ENCODE peak calls at places on chromosomes 3 and 15, in six cellular contexts. B is OCI-LY7, M is upper lobe of right lung, Z is epithelial cell of esophagus, T is body of pancreas, S is omental fat pad. V is an unnamed sample.

GRCh38 chr15:99511865-99512632 is 53.7 kb upstream of the MEF2A start:
- DNase-seq in T (no peak), M (no peak), B (peak), S (no peak), Z (no peak), V (no peak)

GRCh38 chr3:172171396-172172075 is 132.2 kb downstream of the FNDC3B start:
- DNase-seq in M (no peak), Z (no peak), T (no peak), B (no peak), S (no peak), V (no peak)

GRCh38 chr3:50170689-50171088 is 15.6 kb downstream of the SEMA3F start:
- DNase-seq in S (no peak), T (peak), M (no peak), Z (no peak), B (no peak), V (no peak)

GRCh38 chr15:57158589-57158988 is 217.7 kb upstream of the CGNL1 start:
- DNase-seq in B (no peak), M (no peak), T (no peak), Z (peak), S (no peak), V (no peak)

GRCh38 chr15:55394694-55395093 is 13.5 kb downstream of the CCPG1 start:
- DNase-seq in T (no peak), Z (no peak), S (no peak), B (no peak), M (no peak), V (no peak)

GRCh38 chr3:123809597-123809996 is 74.5 kb downstream of the MYLK start:
- DNase-seq in S (no peak), B (no peak), Z (peak), T (no peak), M (no peak), V (no peak)

GRCh38 chr3:107710851-107711250 is 188.1 kb downstream of the BBX start:
- DNase-seq in S (no peak), M (peak), T (peak), B (no peak), Z (peak), V (no peak)

GRCh38 chr3:31772155-31772761 is 208.8 kb downstream of the OSBPL10 start:
- DNase-seq in Z (no peak), M (no peak), S (no peak), T (no peak), B (no peak), V (no peak)

GRCh38 chr3:20480771-20481170 is 294.8 kb upstream of the SGO1 start:
- DNase-seq in Z (no peak), M (no peak), T (no peak), S (no peak), B (no peak), V (no peak)

GRCh38 chr15:76929011-76929760 is 2.4 kb upstream of the RCN2 start:
- DNase-seq in M (no peak), Z (no peak), S (no peak), T (no peak), B (no peak), V (no peak)

GRCh38 chr3:129942296-129942695 is 32.2 kb upstream of the TRH start:
- DNase-seq in M (peak), B (peak), T (peak), Z (peak), S (peak), V (peak)

GRCh38 chr3:5021571-5022092 is 42.4 kb downstream of the BHLHE40 start:
- DNase-seq in B (no peak), M (no peak), Z (peak), S (no peak), T (no peak), V (no peak)

GRCh38 chr15:41487802-41488201 is 5.9 kb upstream of the ITPKA start:
- DNase-seq in T (no peak), S (no peak), Z (no peak), B (no peak), M (no peak), V (no peak)

GRCh38 chr3:73772599-73772998 is 147.9 kb upstream of the PDZRN3 start:
- DNase-seq in M (no peak), B (no peak), Z (no peak), S (no peak), T (no peak), V (no peak)

DNA sequence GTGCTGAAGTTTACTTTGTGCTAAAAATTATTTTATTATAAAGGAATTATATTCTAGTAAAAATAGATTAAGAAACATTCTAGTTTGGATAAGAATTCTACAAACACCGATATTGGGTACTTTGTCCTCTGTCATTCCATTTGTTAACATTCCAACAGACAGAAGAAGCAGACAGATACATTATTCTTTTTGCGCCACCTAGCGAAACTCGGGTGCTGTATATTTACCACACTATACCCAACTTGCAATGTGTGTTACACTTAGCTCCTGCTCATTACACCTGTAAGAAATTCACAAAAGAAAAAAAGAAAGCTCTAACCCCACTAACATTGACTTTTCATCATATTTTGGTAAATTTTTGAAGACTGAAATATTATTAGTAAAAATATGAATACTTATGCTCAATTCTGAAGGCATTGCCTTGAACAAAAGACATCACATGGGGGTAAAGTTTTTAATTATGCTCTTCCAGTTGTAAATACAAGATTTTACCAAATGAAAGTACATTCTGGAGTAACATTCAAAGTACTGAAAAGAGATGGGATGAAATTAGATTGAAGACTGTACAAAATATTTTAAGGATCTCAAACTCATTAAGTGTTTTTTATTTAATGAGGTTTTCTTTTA is 136.5 kb upstream of the MLF1 start:
- DNase-seq in Z (peak), M (no peak), B (peak), S (peak), T (peak), V (no peak)
- TF ChIP-seq CTCF in Z (peak), M (peak), B (peak), S (no peak), T (peak), V (peak)

DNA sequence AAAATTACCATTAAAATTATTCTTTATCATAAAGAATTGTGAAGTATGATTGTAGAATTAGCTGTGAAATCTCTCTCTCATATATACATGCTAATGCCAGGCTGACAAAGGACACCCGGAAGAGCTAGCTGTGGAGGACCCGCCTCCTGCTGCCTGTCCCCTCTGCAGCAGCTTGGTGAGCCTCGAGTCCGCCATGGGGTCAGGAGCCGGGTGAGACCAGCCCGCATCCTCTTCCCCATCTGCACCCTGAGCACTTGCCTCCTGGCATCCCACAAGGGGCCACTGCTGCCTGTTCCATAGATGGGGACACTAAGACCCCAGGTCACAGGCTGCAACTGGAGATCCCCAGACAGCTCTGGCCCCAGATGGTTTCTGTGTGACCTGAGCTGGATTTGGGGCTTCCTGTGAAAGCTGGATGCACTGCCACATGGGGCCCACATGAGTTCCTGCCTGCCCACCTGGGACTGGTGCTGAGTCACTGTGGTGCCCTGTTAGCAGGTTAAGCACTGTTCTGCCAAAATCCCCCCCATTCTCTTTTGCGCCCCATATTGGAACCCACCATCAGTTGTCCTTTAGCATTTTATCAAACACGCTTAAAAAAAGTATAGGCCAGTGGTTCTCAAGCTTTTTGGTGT is 91.5 kb downstream of the IQSEC1 start:
- DNase-seq in B (peak), T (no peak), S (no peak), M (no peak), Z (no peak), V (no peak)
- TF ChIP-seq CTCF in B (no peak), T (no peak), S (no peak), M (no peak), Z (no peak), V (no peak)

GRCh38 chr15:60374628-60375081 is 23.1 kb downstream of the ANXA2 start:
- DNase-seq in M (peak), Z (peak), T (peak), B (no peak), S (no peak), V (no peak)
- TF ChIP-seq CTCF in M (no peak), Z (no peak), T (no peak), B (no peak), S (no peak), V (no peak)

GRCh38 chr15:47717036-47717611 is at the start of gene SEMA6D:
- DNase-seq in T (peak), Z (peak), M (peak), B (no peak), S (no peak), V (peak)
- TF ChIP-seq CTCF in T (peak), Z (no peak), M (peak), B (no peak), S (no peak), V (no peak)

GRCh38 chr15:94164202-94164807 is 67.1 kb upstream of the MCTP2 start:
- DNase-seq in B (peak), M (no peak), Z (peak), T (peak), S (no peak), V (no peak)

GRCh38 chr15:94162946-94163345 is 68.4 kb upstream of the MCTP2 start:
- DNase-seq in M (no peak), S (no peak), T (no peak), Z (no peak), B (no peak), V (no peak)

DNA sequence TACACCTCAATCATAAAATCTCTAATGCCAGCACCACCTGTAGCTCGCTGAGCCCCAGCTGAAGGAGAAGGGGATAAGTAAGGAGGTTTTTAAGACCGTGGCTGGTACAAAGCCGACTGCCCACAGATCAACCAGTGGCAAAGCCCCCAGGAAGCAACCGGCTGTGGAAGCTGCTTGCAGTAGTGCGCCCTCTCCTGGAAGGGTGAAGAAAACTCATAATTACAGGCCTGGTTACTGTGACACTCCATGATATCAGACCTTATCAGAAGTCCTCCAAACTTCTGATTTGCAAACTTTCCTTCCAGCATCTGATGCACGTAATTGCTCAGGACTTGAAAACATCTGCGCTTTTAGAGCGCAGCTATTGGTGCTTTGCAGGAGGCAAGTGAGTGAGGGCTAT is 63.1 kb upstream of the MCTP2 start:
- DNase-seq in M (no peak), B (peak), Z (peak), S (no peak), T (no peak), V (no peak)
- TF ChIP-seq CTCF in M (peak), B (peak), Z (peak), S (no peak), T (no peak), V (no peak)